ENCODE peak calls at places on chromosomes 11 and 22, in seven cellular contexts. One of them, this sample, is unnamed.

GRCh38 chr22:36386900-36387663 is 685 bp downstream of the MYH9 start:
- DNase-seq in A549: no peak
- DNase-seq in uterus: peak
- DNase-seq in endothelial cell of umbilical vein: peak
- DNase-seq in prostate gland: peak
- DNase-seq in GM12891: no peak
- DNase-seq in H1: no peak
- DNase-seq in this sample: peak

GRCh38 chr11:120786206-120786735 is 237.6 kb upstream of the TBCEL start:
- DNase-seq in prostate gland: no peak
- DNase-seq in GM12891: no peak
- DNase-seq in A549: no peak
- DNase-seq in H1: no peak
- DNase-seq in uterus: no peak
- DNase-seq in endothelial cell of umbilical vein: no peak
- DNase-seq in this sample: no peak

GRCh38 chr11:65498977-65499712 is at the start of gene MALAT1:
- DNase-seq in H1: no peak
- DNase-seq in prostate gland: peak
- DNase-seq in uterus: peak
- DNase-seq in GM12891: no peak
- DNase-seq in A549: no peak
- DNase-seq in endothelial cell of umbilical vein: peak
- DNase-seq in this sample: peak

GRCh38 chr11:126716456-126717083 is 284.0 kb downstream of the KIRREL3 start:
- DNase-seq in prostate gland: peak
- DNase-seq in uterus: no peak
- DNase-seq in H1: no peak
- DNase-seq in A549: peak
- DNase-seq in endothelial cell of umbilical vein: no peak
- DNase-seq in GM12891: peak
- DNase-seq in this sample: peak

GRCh38 chr11:65321828-65322495 is 7.3 kb downstream of the CDC42EP2 start:
- DNase-seq in GM12891: no peak
- DNase-seq in endothelial cell of umbilical vein: no peak
- DNase-seq in H1: no peak
- DNase-seq in uterus: peak
- DNase-seq in A549: no peak
- DNase-seq in prostate gland: peak
- DNase-seq in this sample: peak

GRCh38 chr22:45164217-45165123 is 745 bp downstream of the NUP50 start:
- DNase-seq in H1: no peak
- DNase-seq in prostate gland: no peak
- DNase-seq in uterus: peak
- DNase-seq in GM12891: peak
- DNase-seq in A549: peak
- DNase-seq in endothelial cell of umbilical vein: peak
- DNase-seq in this sample: peak

GRCh38 chr22:46421272-46421671 is 85.8 kb downstream of the TRMU start:
- DNase-seq in H1: no peak
- DNase-seq in prostate gland: no peak
- DNase-seq in GM12891: peak
- DNase-seq in A549: no peak
- DNase-seq in uterus: no peak
- DNase-seq in endothelial cell of umbilical vein: no peak
- DNase-seq in this sample: no peak

GRCh38 chr11:62603771-62604170 is 2.1 kb upstream of the MTA2 start:
- DNase-seq in prostate gland: no peak
- DNase-seq in A549: no peak
- DNase-seq in H1: no peak
- DNase-seq in uterus: no peak
- DNase-seq in endothelial cell of umbilical vein: no peak
- DNase-seq in GM12891: no peak
- DNase-seq in this sample: no peak

GRCh38 chr11:46381046-46381835 is at the start of gene MDK:
- DNase-seq in H1: no peak
- DNase-seq in uterus: peak
- DNase-seq in prostate gland: no peak
- DNase-seq in GM12891: no peak
- DNase-seq in endothelial cell of umbilical vein: peak
- DNase-seq in A549: no peak
- DNase-seq in this sample: no peak
- TF ChIP-seq POLR2A in H1: no peak
- TF ChIP-seq POLR2A in uterus: no peak
- TF ChIP-seq POLR2A in prostate gland: no peak
- TF ChIP-seq POLR2A in GM12891: no peak
- TF ChIP-seq POLR2A in endothelial cell of umbilical vein: no peak
- TF ChIP-seq POLR2A in A549: no peak
- TF ChIP-seq POLR2A in this sample: no peak

DNA sequence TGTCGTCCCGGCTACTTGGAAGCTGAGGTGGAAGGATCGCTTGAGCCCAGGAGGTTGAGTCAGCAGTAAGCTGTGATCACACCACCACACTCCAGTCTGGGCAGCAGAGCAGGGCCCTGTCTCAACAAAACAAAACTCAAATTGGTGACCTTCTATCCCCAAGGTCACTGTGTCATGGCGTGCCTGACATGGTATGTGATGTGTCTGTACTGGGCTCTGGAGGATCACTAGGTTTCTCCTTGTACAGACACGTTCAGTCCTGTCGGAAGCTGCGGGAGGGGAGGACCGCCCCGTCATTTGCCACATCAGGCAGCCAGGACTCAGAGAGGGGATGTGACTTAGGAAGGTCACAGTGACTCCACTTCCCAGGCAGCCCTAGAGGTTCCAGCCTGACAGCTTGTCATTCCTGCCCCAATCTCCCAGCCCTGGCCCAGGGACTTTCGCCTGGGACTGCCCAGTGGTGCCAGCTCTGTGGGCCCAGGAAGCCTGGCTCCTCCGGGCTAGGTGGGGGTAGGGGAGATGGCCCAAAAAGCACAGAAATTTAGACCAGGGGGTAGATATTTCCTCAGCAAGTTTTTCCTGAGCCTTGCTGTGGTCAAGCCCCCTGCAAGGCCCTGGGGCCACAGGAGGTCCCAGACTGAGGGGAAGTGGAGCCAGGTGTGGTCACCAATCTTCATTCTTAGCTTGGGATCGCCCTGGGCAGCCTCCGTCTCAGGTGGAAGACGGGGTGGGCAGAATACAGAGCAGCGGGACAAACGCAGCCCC is 53.2 kb downstream of the TRIOBP start:
- DNase-seq in GM12891: no peak
- DNase-seq in prostate gland: peak
- DNase-seq in A549: no peak
- DNase-seq in endothelial cell of umbilical vein: peak
- DNase-seq in H1: no peak
- DNase-seq in uterus: no peak
- DNase-seq in this sample: peak
- TF ChIP-seq POLR2A in GM12891: no peak
- TF ChIP-seq POLR2A in prostate gland: peak
- TF ChIP-seq POLR2A in A549: no peak
- TF ChIP-seq POLR2A in endothelial cell of umbilical vein: peak
- TF ChIP-seq POLR2A in H1: no peak
- TF ChIP-seq POLR2A in uterus: no peak
- TF ChIP-seq POLR2A in this sample: no peak

GRCh38 chr11:71928739-71929443 is at the start of gene RNF121:
- DNase-seq in H1: peak
- DNase-seq in prostate gland: peak
- DNase-seq in A549: peak
- DNase-seq in GM12891: peak
- DNase-seq in endothelial cell of umbilical vein: peak
- DNase-seq in uterus: peak
- DNase-seq in this sample: peak

GRCh38 chr11:71933141-71933933 is 4.5 kb downstream of the RNF121 start:
- DNase-seq in A549: no peak
- DNase-seq in uterus: no peak
- DNase-seq in prostate gland: no peak
- DNase-seq in GM12891: no peak
- DNase-seq in H1: no peak
- DNase-seq in endothelial cell of umbilical vein: no peak
- DNase-seq in this sample: peak

GRCh38 chr11:71929491-71929890 is 645 bp downstream of the RNF121 start:
- DNase-seq in prostate gland: no peak
- DNase-seq in H1: no peak
- DNase-seq in uterus: no peak
- DNase-seq in A549: no peak
- DNase-seq in endothelial cell of umbilical vein: no peak
- DNase-seq in GM12891: no peak
- DNase-seq in this sample: no peak

GRCh38 chr11:71930556-71931244 is 1.9 kb downstream of the RNF121 start:
- DNase-seq in endothelial cell of umbilical vein: no peak
- DNase-seq in uterus: no peak
- DNase-seq in GM12891: no peak
- DNase-seq in A549: no peak
- DNase-seq in H1: no peak
- DNase-seq in prostate gland: no peak
- DNase-seq in this sample: no peak

GRCh38 chr11:71931245-71931602 is 2.4 kb downstream of the RNF121 start:
- DNase-seq in uterus: no peak
- DNase-seq in GM12891: no peak
- DNase-seq in endothelial cell of umbilical vein: no peak
- DNase-seq in H1: no peak
- DNase-seq in prostate gland: no peak
- DNase-seq in A549: no peak
- DNase-seq in this sample: no peak
- TF ChIP-seq POLR2A in uterus: no peak
- TF ChIP-seq POLR2A in GM12891: no peak
- TF ChIP-seq POLR2A in endothelial cell of umbilical vein: no peak
- TF ChIP-seq POLR2A in H1: no peak
- TF ChIP-seq POLR2A in prostate gland: no peak
- TF ChIP-seq POLR2A in A549: no peak
- TF ChIP-seq POLR2A in this sample: no peak

GRCh38 chr11:67611165-67611564 is 4.4 kb downstream of the NDUFV1 start:
- DNase-seq in GM12891: no peak
- DNase-seq in H1: no peak
- DNase-seq in A549: no peak
- DNase-seq in prostate gland: no peak
- DNase-seq in endothelial cell of umbilical vein: no peak
- DNase-seq in uterus: no peak
- DNase-seq in this sample: no peak

GRCh38 chr11:67610302-67610868 is 3.6 kb downstream of the NDUFV1 start:
- DNase-seq in H1: no peak
- DNase-seq in endothelial cell of umbilical vein: no peak
- DNase-seq in prostate gland: no peak
- DNase-seq in A549: no peak
- DNase-seq in uterus: no peak
- DNase-seq in GM12891: no peak
- DNase-seq in this sample: no peak

GRCh38 chr11:67613313-67613959 is 6.7 kb downstream of the NDUFV1 start:
- DNase-seq in H1: no peak
- DNase-seq in A549: no peak
- DNase-seq in prostate gland: no peak
- DNase-seq in GM12891: no peak
- DNase-seq in uterus: no peak
- DNase-seq in endothelial cell of umbilical vein: no peak
- DNase-seq in this sample: no peak

GRCh38 chr11:67612751-67613150 is 6.0 kb downstream of the NDUFV1 start:
- DNase-seq in H1: no peak
- DNase-seq in GM12891: no peak
- DNase-seq in A549: no peak
- DNase-seq in endothelial cell of umbilical vein: no peak
- DNase-seq in uterus: no peak
- DNase-seq in prostate gland: no peak
- DNase-seq in this sample: no peak

GRCh38 chr11:67611704-67612587 is 5.2 kb downstream of the NDUFV1 start:
- DNase-seq in endothelial cell of umbilical vein: no peak
- DNase-seq in GM12891: no peak
- DNase-seq in H1: no peak
- DNase-seq in prostate gland: no peak
- DNase-seq in A549: no peak
- DNase-seq in uterus: no peak
- DNase-seq in this sample: no peak
- TF ChIP-seq POLR2A in endothelial cell of umbilical vein: no peak
- TF ChIP-seq POLR2A in GM12891: no peak
- TF ChIP-seq POLR2A in H1: no peak
- TF ChIP-seq POLR2A in prostate gland: no peak
- TF ChIP-seq POLR2A in A549: no peak
- TF ChIP-seq POLR2A in uterus: no peak
- TF ChIP-seq POLR2A in this sample: no peak

GRCh38 chr11:17353228-17354021 is 1.8 kb downstream of the NCR3LG1 start:
- DNase-seq in A549: peak
- DNase-seq in endothelial cell of umbilical vein: peak
- DNase-seq in uterus: peak
- DNase-seq in H1: no peak
- DNase-seq in GM12891: peak
- DNase-seq in prostate gland: peak
- DNase-seq in this sample: peak
- TF ChIP-seq POLR2A in A549: peak
- TF ChIP-seq POLR2A in endothelial cell of umbilical vein: peak
- TF ChIP-seq POLR2A in uterus: peak
- TF ChIP-seq POLR2A in H1: no peak
- TF ChIP-seq POLR2A in GM12891: no peak
- TF ChIP-seq POLR2A in prostate gland: no peak
- TF ChIP-seq POLR2A in this sample: peak

DNA sequence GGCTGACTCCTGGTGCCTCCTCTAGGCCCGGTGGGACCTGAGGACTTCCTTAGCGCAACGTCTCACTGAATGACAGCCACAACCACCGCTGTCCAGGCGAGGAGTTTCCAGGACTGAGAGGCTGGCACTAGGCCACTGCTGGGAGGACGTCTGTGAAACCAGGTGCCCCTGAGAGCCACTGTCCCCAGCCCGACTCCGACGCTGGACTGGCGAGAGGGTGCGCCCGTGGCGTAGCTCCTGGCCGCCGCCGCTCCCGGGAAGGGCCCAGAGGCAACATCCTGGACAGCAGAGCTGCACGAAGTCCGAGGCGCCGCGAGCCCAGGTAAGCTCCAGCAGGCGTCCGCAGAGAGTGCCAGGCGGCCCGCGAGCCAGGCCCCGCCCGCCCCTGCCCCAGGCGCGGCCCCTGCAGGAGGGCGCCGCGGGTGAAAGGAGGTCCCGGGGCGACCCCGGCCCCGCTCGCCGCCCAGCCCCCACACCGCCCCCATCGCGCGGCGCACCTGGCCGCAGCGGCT is 525 bp downstream of the DGCR2 start:
- DNase-seq in prostate gland: peak
- DNase-seq in A549: peak
- DNase-seq in H1: no peak
- DNase-seq in endothelial cell of umbilical vein: peak
- DNase-seq in uterus: peak
- DNase-seq in GM12891: no peak
- DNase-seq in this sample: peak
- TF ChIP-seq POLR2A in prostate gland: peak
- TF ChIP-seq POLR2A in A549: no peak
- TF ChIP-seq POLR2A in H1: no peak
- TF ChIP-seq POLR2A in endothelial cell of umbilical vein: no peak
- TF ChIP-seq POLR2A in uterus: no peak
- TF ChIP-seq POLR2A in GM12891: no peak
- TF ChIP-seq POLR2A in this sample: peak

DNA sequence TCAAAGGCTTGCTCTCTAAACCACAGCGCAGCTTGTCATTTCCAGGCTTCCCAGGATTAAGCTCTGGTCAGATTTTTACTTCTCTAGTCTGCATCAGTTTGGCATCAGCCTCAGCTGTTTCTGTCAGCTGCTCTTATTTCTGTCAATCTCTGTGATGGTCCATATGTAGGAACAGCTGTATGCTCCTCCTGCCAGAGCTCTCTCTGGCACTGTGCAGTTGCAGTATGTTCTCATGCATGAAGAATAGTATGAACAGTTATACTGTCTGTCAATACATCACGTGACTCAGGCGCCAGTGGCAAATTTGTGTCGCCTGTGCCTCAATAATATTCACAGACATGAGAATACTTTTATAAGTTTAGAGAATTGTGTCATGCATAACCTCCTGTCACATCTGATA is 6.7 kb downstream of the OR6M1 start:
- DNase-seq in endothelial cell of umbilical vein: no peak
- DNase-seq in A549: no peak
- DNase-seq in GM12891: no peak
- DNase-seq in H1: no peak
- DNase-seq in prostate gland: no peak
- DNase-seq in uterus: no peak
- DNase-seq in this sample: no peak
- TF ChIP-seq POLR2A in endothelial cell of umbilical vein: no peak
- TF ChIP-seq POLR2A in A549: no peak
- TF ChIP-seq POLR2A in GM12891: no peak
- TF ChIP-seq POLR2A in H1: no peak
- TF ChIP-seq POLR2A in prostate gland: no peak
- TF ChIP-seq POLR2A in uterus: no peak
- TF ChIP-seq POLR2A in this sample: no peak

This sample was measured in thyroid gland.